ENCODE peak calls at places on chromosomes 5 and 9, in seven cellular contexts. T is Calu3, D is pancreas, A is astrocyte of the spinal cord, F is MCF 10A, Q is A549, P is GM13977. Y is an unnamed sample.

GRCh38 chr9:98935064-98935463 is 8.6 kb upstream of the COL15A1 start:
- DNase-seq in T (no peak), D (no peak), A (no peak), F (no peak), Q (no peak), P (no peak), Y (no peak)

GRCh38 chr9:116280529-116280928 is 126.9 kb downstream of the PAPPA start:
- DNase-seq in T (no peak), D (no peak), A (no peak), F (no peak), Q (no peak), P (no peak), Y (no peak)

GRCh38 chr5:77935516-77936364 is 159.6 kb upstream of the TBCA start:
- DNase-seq in T (no peak), D (no peak), A (no peak), F (peak), Q (no peak), P (peak), Y (peak)

GRCh38 chr9:14221558-14221957 is 92.4 kb downstream of the NFIB start:
- DNase-seq in T (peak), D (no peak), A (peak), F (peak), Q (peak), P (no peak), Y (no peak)

GRCh38 chr9:36864491-36865410 is 169.3 kb downstream of the PAX5 start:
- DNase-seq in T (no peak), D (no peak), A (no peak), F (no peak), Q (no peak), P (no peak), Y (no peak)

GRCh38 chr5:63164838-63165237 is 586.2 kb downstream of the LRRC70 start:
- DNase-seq in T (no peak), D (no peak), A (no peak), F (no peak), Q (no peak), P (no peak), Y (no peak)

GRCh38 chr5:110414360-110414759 is 312.1 kb downstream of the TMEM232 start:
- DNase-seq in T (peak), D (no peak), A (peak), F (peak), Q (no peak), P (peak), Y (peak)

GRCh38 chr9:137314561-137315560 is 12.8 kb upstream of the NRARP start:
- DNase-seq in T (no peak), D (peak), A (no peak), F (no peak), Q (no peak), P (peak), Y (no peak)

GRCh38 chr9:129697111-129697955 is 31.9 kb downstream of the PRRX2 start:
- DNase-seq in T (no peak), D (no peak), A (peak), F (peak), Q (peak), P (no peak), Y (peak)

GRCh38 chr5:674630-675011 is 18.5 kb downstream of the TPPP start:
- DNase-seq in T (peak), D (no peak), A (no peak), F (no peak), Q (no peak), P (no peak), Y (no peak)

GRCh38 chr5:114018178-114018577 is 343.7 kb upstream of the KCNN2 start:
- DNase-seq in T (no peak), D (no peak), A (no peak), F (no peak), Q (no peak), P (no peak), Y (no peak)

GRCh38 chr5:1800470-1801060 is 642 bp upstream of the NDUFS6 start:
- DNase-seq in T (no peak), D (no peak), A (peak), F (no peak), Q (peak), P (no peak), Y (no peak)

GRCh38 chr5:41787257-41787656 is 83.0 kb downstream of the OXCT1 start:
- DNase-seq in T (no peak), D (no peak), A (no peak), F (no peak), Q (no peak), P (no peak), Y (no peak)

GRCh38 chr9:108270041-108270440 is 585.7 kb downstream of the ACTL7B start:
- DNase-seq in T (no peak), D (no peak), A (peak), F (no peak), Q (no peak), P (no peak), Y (no peak)

GRCh38 chr5:176529824-176530195 is 7.4 kb downstream of the RNF44 start:
- DNase-seq in T (no peak), D (no peak), A (no peak), F (no peak), Q (no peak), P (peak), Y (peak)

GRCh38 chr9:121150188-121150587 is 51.5 kb downstream of the RAB14 start:
- DNase-seq in T (no peak), D (no peak), A (no peak), F (no peak), Q (no peak), P (no peak), Y (no peak)

GRCh38 chr9:89446440-89447310 is 51.2 kb downstream of the SEMA4D start:
- DNase-seq in T (no peak), D (no peak), A (no peak), F (no peak), Q (no peak), P (no peak), Y (no peak)

DNA sequence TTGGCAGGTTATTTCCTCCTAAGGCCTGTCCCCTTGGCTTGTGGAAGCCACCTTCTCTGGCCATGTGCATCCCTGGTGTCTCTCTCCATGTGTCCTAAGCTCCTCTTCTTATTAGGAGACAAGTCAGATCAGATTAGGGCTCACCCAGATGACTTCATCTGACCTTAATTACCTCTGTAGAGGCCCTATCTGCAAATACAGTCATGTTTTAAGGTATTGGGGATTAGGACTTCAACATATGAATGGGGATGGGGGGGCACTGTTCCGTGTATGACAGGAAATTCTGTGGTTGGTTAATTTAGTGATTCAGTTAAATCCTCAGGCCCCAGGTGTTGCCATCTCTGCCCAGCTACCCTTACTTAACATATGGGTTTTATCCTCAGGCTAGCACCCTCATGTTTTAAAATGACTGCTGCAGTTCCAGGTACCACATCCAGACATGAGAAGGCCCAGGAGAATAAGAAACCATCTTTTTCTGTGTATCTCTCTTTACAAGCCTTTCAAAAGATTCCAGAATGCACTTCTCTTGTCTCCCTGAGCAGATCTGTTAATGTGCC is 51.9 kb upstream of the RAI14 start:
- DNase-seq in T (no peak), D (no peak), A (no peak), F (no peak), Q (no peak), P (no peak), Y (no peak)
- TF ChIP-seq CTCF in T (no peak), D (no peak), A (no peak), F (no peak), Q (no peak), P (no peak), Y (no peak)

GRCh38 chr5:144822544-144822943 is 651.9 kb downstream of the KCTD16 start:
- DNase-seq in T (no peak), D (no peak), A (no peak), F (no peak), Q (no peak), P (no peak), Y (no peak)
- TF ChIP-seq CTCF in T (no peak), D (no peak), A (no peak), F (no peak), Q (no peak), P (no peak), Y (no peak)

GRCh38 chr5:96434201-96434645 is 1.2 kb upstream of the PCSK1 start:
- DNase-seq in T (peak), D (peak), A (peak), F (peak), Q (peak), P (peak), Y (peak)
- TF ChIP-seq CTCF in T (no peak), D (no peak), A (no peak), F (no peak), Q (no peak), P (no peak), Y (no peak)

GRCh38 chr9:34253460-34253837 is 74.6 kb downstream of the UBAP1 start:
- DNase-seq in T (no peak), D (no peak), A (peak), F (peak), Q (no peak), P (no peak), Y (no peak)
- TF ChIP-seq CTCF in T (no peak), D (no peak), A (peak), F (peak), Q (no peak), P (no peak), Y (no peak)

GRCh38 chr9:105479846-105480245 is 32.0 kb downstream of the FSD1L start:
- DNase-seq in T (no peak), D (no peak), A (no peak), F (no peak), Q (no peak), P (no peak), Y (no peak)

GRCh38 chr9:105473221-105473620 is 25.4 kb downstream of the FSD1L start:
- DNase-seq in T (no peak), D (no peak), A (no peak), F (no peak), Q (no peak), P (no peak), Y (no peak)

GRCh38 chr9:105475302-105475701 is 27.5 kb downstream of the FSD1L start:
- DNase-seq in T (no peak), D (no peak), A (peak), F (peak), Q (no peak), P (no peak), Y (no peak)
- TF ChIP-seq CTCF in T (no peak), D (no peak), A (peak), F (no peak), Q (peak), P (peak), Y (no peak)

GRCh38 chr5:180291234-180291940 is 496 bp downstream of the MAPK9 start:
- DNase-seq in T (peak), D (peak), A (no peak), F (peak), Q (peak), P (no peak), Y (peak)
- TF ChIP-seq CTCF in T (no peak), D (no peak), A (peak), F (peak), Q (peak), P (peak), Y (peak)

DNA sequence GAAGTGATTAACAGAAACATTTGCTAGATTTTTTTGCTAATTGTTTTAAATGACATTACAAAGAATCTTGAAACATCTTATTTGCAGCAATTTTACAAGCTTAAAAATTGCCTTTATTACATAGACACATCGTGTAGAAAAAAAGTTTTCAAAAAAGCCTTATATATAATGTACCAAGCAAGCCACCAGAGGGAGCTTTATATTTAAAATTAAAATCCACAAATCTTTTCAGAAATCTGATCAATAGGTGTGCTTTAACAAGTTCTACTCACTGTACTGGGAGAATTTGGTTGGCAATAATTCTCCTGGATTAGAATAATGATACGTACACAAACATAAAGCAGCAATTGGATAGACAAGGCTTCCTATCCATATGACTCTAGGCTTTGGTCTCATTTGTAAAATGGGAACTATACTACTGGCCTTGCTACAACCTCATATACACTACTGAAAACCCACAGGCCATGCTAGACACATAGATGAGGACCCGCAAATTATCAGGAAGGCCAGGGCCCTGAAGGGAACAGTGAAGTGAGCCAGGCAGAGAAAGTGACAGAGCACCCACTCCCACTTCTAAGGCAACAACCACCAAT is 4.8 kb downstream of the PSMB7 start:
- DNase-seq in T (no peak), D (no peak), A (peak), F (no peak), Q (no peak), P (no peak), Y (no peak)
- TF ChIP-seq CTCF in T (peak), D (no peak), A (no peak), F (peak), Q (peak), P (peak), Y (peak)

GRCh38 chr5:66807743-66808142 is 211.6 kb downstream of the MAST4 start:
- DNase-seq in T (peak), D (no peak), A (peak), F (peak), Q (peak), P (no peak), Y (no peak)
- TF ChIP-seq CTCF in T (peak), D (no peak), A (peak), F (peak), Q (peak), P (no peak), Y (no peak)

GRCh38 chr5:146622391-146622790 is 106.4 kb upstream of the GPR151 start:
- DNase-seq in T (no peak), D (no peak), A (no peak), F (no peak), Q (no peak), P (no peak), Y (no peak)
- TF ChIP-seq CTCF in T (peak), D (no peak), A (peak), F (peak), Q (peak), P (no peak), Y (no peak)

Y was measured in activated CD8-positive, alpha-beta T cell treated with anti-CD3 and anti-CD28 coated beads for 36 hours.